ENCODE peak calls at places on chromosomes 16 and 17, in nine cellular contexts. S is AG04450, H is uterus, A is bronchial epithelial cell, V is HL-60, O is colonic mucosa, Y is foreskin fibroblast, U is astrocyte of the spinal cord, L is body of pancreas. T is an unnamed sample.

GRCh38 chr16:88088161-88088581 is 136.9 kb downstream of the BANP start:
- DNase-seq in S (no peak), H (peak; percentile 43), A (no peak), V (no peak), O (peak; percentile 38), Y (no peak), U (no peak), L (no peak), T (no peak)

GRCh38 chr17:50596191-50597037 is 35.9 kb downstream of the CACNA1G start:
- DNase-seq in S (no peak), H (no peak), A (no peak), V (no peak), O (peak; percentile 50), Y (no peak), U (no peak), L (no peak), T (no peak)

GRCh38 chr17:4986951-4987766 is at the start of gene CAMTA2:
- DNase-seq in S (no peak), H (peak; percentile 89), A (peak; percentile 36), V (peak; percentile 73), O (peak; percentile 94), Y (peak; percentile 71), U (peak; percentile 76), L (peak; percentile 87), T (no peak)

GRCh38 chr17:63954402-63955063 is 18.2 kb downstream of the SCN4A start:
- DNase-seq in S (no peak), H (no peak), A (no peak), V (peak; percentile 41), O (no peak), Y (no peak), U (no peak), L (no peak), T (no peak)

GRCh38 chr17:7137182-7137943 is 22.7 kb upstream of the ASGR2 start:
- DNase-seq in S (no peak), H (no peak), A (no peak), V (no peak), O (no peak), Y (no peak), U (no peak), L (no peak), T (no peak)

GRCh38 chr17:41837761-41838538 is at the start of gene KLHL10:
- DNase-seq in S (no peak), H (no peak), A (no peak), V (no peak), O (no peak), Y (no peak), U (no peak), L (no peak), T (no peak)

GRCh38 chr16:58628845-58629680 is 563 bp downstream of the CNOT1 start:
- DNase-seq in S (peak; percentile 8), H (peak; percentile 31), A (peak; percentile 34), V (peak; percentile 71), O (peak; percentile 83), Y (peak; percentile 25), U (peak; percentile 32), L (peak; percentile 54), T (no peak)

GRCh38 chr17:7806592-7806991 is 27.4 kb upstream of the KDM6B start:
- DNase-seq in S (no peak), H (no peak), A (no peak), V (no peak), O (no peak), Y (no peak), U (no peak), L (no peak), T (no peak)

GRCh38 chr17:49637050-49637449 is 40.8 kb downstream of the SPOP start:
- DNase-seq in S (no peak), H (no peak), A (no peak), V (no peak), O (no peak), Y (no peak), U (no peak), L (no peak), T (no peak)

DNA sequence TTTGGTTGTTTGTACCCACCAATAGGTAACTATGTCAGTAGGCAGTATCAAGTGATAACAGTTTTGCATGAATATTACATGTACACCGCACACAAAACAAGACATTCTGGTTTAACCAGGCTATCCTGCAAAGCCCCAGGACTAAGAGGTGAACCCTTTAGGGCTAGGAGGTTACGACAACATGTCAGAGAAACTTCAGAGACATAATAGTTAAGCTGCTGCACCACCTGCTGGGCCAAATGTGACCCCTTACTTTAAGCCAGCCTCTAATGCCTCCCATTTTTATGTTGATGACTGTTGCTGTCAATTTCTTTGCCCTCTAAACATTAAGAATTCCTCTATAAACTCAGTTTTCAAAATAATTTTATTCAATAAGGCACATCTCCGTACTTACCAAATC is 15.4 kb downstream of the SRP68 start:
- DNase-seq in S (no peak), H (no peak), A (peak; percentile 45), V (no peak), O (no peak), Y (no peak), U (no peak), L (no peak), T (no peak)
- TF ChIP-seq CTCF in S (no peak), H (no peak), A (peak; percentile 53), V (no peak), O (no peak), Y (no peak), U (no peak), L (no peak), T (no peak)

DNA sequence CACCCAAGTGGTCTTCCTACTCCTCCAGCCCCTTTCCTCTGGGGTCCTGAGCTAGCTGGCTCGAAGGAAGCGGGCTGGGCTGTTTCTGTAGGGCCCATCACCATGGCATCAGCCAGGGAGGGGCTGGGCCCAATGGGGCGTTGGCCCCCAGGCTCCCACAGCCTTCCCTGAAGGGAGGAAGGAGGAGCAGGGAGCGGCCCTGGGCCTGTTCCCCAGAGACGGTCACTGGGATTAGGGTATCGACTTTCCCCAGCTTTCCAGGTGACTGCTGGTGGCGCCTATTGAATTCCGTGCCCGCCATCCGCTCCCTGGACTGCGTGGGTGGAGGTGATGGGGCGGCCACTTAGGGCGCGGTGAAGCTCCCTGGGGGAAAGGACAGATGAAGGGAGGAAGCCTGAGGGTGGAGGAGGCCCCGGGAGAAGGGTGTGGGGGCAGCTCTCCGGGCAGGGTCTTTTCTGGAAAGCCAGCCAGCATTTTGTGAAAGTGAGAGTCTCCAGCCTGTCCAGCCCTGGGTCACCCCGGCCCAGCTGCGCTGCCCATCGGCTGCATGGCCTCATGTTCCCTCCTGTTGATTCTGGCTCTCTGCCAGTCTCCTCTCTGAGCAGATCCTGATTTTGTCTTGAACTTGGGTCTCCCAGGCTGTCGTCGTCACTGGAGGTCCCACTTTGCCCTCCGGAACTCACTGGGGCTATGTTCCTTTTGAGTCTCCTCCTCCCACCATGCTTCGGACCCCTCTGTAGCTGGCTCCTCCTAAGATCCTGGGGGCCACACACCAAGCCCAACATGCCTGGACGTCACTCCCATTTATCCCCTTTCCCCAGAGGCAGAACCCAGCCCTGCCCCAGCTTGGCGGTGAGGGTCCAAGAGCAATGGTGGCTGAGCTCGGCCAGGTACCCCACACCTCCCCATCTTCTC is 9.8 kb downstream of the NHERF1 start:
- DNase-seq in S (no peak), H (no peak), A (peak; percentile 35), V (no peak), O (no peak), Y (no peak), U (peak; percentile 33), L (no peak), T (no peak)
- H3K4me3 ChIP-seq in S (no peak overlapping the region), H (no peak overlapping the region), A (peak overlapping the region; percentile 11), V (no peak overlapping the region), O (no peak overlapping the region), Y (no peak overlapping the region), U (no peak overlapping the region), L (no peak overlapping the region), T (no peak overlapping the region)

DNA sequence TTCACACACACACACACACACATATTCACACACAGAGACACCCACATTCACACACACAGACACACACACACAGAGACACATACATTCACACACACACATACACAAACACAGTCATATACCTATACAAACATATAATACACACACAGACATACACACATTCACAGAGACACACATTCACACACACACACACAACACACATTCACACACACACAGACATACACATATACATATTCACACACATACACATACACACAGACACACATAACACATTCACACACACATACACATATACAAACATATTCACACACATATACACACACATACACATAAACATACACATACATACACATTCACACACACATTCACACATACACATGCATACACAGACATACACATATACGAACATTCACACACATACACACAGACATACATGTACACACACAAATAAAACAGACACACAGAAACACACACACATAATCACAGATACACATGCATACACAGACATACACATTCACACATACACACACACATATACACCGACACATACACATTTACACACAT is 7.9 kb downstream of the PRCD start:
- DNase-seq in S (no peak), H (no peak), A (no peak), V (no peak), O (no peak), Y (no peak), U (no peak), L (no peak), T (no peak)
- TF ChIP-seq CTCF in S (no peak), H (no peak), A (no peak), V (no peak), O (no peak), Y (no peak), U (no peak), L (no peak), T (no peak)

DNA sequence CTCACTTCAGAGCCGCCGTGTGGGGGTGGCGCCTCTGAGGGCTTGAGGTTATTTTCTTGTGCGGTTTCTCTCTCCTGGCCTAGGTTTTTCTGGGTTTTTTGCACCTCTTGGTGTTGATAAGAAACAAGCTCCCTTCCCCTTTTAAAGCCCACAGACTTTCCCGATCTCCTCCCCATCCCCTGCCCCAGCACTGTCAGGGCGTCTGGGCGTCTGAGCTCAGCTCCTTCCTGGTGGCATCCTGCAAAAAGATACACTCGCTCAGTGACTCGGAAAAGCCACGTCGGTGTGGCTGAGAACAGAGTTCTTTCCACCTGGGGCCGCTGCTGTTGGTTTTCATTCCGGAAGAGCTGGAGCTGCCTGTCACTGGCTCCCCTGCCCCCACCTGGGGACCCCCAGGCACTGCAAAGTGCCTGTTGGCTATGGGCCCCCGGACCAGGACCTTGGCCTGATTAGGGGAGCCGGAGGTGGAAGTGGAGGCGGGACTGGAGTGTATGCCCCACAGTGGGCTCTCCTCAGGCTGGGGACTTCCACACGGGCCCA is 14.5 kb downstream of the BAIAP2 start:
- DNase-seq in S (no peak), H (no peak), A (no peak), V (peak; percentile 53), O (no peak), Y (no peak), U (no peak), L (no peak), T (no peak)
- H3K4me3 ChIP-seq in S (no peak overlapping the region), H (no peak overlapping the region), A (no peak overlapping the region), V (peak overlapping the region; percentile 22), O (no peak overlapping the region), Y (no peak overlapping the region), U (no peak overlapping the region), L (no peak overlapping the region), T (no peak overlapping the region)

DNA sequence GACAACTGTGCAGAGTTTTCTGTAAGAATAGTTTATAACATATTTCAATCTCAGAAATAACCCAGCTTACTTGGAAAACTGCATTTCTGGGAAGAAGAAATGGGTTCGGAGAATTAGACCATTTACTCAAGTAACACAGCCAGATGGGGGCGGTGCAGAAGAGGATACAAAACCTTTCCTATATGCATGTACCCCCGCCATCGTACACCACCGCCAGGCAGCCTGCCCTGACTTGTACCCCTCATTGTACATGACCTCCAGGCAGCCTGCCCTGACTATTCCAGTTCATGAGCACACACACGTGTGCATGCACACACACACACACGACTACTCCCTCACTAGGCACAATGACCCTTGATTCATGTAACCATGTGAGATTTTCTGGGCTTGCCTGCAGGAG is 154.0 kb downstream of the C16orf78 start:
- DNase-seq in S (no peak), H (no peak), A (no peak), V (no peak), O (peak; percentile 27), Y (no peak), U (peak; percentile 7), L (no peak), T (no peak)
- TF ChIP-seq CTCF in S (no peak), H (no peak), A (no peak), V (no peak), O (no peak), Y (no peak), U (no peak), L (no peak), T (no peak)

T was measured in astrocyte of the cerebellum.